ENCODE peak calls at places on chromosomes 5 and 9, in six cellular contexts. U, A, Q, M, V and C are unnamed samples.

GRCh38 chr9:136544549-136545064 is 1.2 kb downstream of the NOTCH1 start:
- DNase-seq in M (no peak), U (peak; percentile 76), A (peak; percentile 71), Q (peak; percentile 80), V (peak; percentile 44), C (no peak)

GRCh38 chr5:57700484-57700883 is 217.9 kb upstream of the ACTBL2 start:
- DNase-seq in Q (peak; percentile 25), M (no peak), A (no peak), U (no peak), V (no peak), C (no peak)

GRCh38 chr5:73448451-73449136 is at the start of gene FOXD1:
- DNase-seq in M (no peak), V (peak; percentile 83), A (no peak), U (peak; percentile 87), Q (peak; percentile 59), C (peak; percentile 44)

GRCh38 chr9:81671880-81672280 is 17.5 kb downstream of the TLE1 start:
- DNase-seq in A (peak; percentile 71), M (no peak), Q (peak; percentile 86), V (no peak), U (no peak), C (peak; percentile 81)

GRCh38 chr5:82493217-82493616 is 215.1 kb upstream of the RPS23 start:
- DNase-seq in Q (no peak), V (peak; percentile 4), U (no peak), A (no peak), M (no peak), C (no peak)

GRCh38 chr5:150562832-150563231 is 54.9 kb downstream of the NDST1 start:
- DNase-seq in M (no peak), U (peak; percentile 84), V (peak; percentile 83), A (no peak), Q (no peak), C (no peak)

GRCh38 chr5:163978897-163979296 is 473.5 kb downstream of the MAT2B start:
- DNase-seq in Q (no peak), U (peak; percentile 51), M (no peak), A (no peak), V (no peak), C (no peak)

GRCh38 chr5:1490360-1490759 is 33.4 kb downstream of the LPCAT1 start:
- DNase-seq in V (no peak), Q (no peak), A (no peak), U (no peak), M (no peak), C (no peak)

GRCh38 chr9:136171009-136171800 is 33.7 kb downstream of the LHX3 start:
- DNase-seq in V (no peak), Q (no peak), U (peak; percentile 66), M (no peak), A (no peak), C (no peak)

GRCh38 chr9:126564128-126564527 is 49.6 kb upstream of the LMX1B start:
- DNase-seq in A (no peak), M (no peak), U (no peak), Q (no peak), V (no peak), C (no peak)

GRCh38 chr5:104353371-104353770 is 790.8 kb upstream of the NUDT12 start:
- DNase-seq in M (no peak), A (no peak), Q (no peak), U (peak; percentile 6), V (peak; percentile 49), C (no peak)

GRCh38 chr5:98428806-98429205 is 344.7 kb upstream of the RGMB start:
- DNase-seq in V (no peak), A (peak; percentile 68), M (no peak), Q (no peak), U (no peak), C (no peak)

GRCh38 chr5:159824188-159825153 is 91.8 kb upstream of the ADRA1B start:
- DNase-seq in Q (no peak), M (no peak), U (no peak), A (no peak), V (peak; percentile 68), C (no peak)

GRCh38 chr5:56914678-56915077 is 5.3 kb downstream of the SETD9 start:
- DNase-seq in U (no peak), A (no peak), M (no peak), V (no peak), Q (no peak), C (no peak)

GRCh38 chr5:400282-401215 is 42.4 kb upstream of the EXOC3 start:
- DNase-seq in M (no peak), A (no peak), U (no peak), V (peak; percentile 55), Q (no peak), C (no peak)

GRCh38 chr5:39447968-39448367 is 23.2 kb upstream of the DAB2 start:
- DNase-seq in V (peak; percentile 96), Q (no peak), A (no peak), U (peak; percentile 5), M (no peak), C (no peak)

GRCh38 chr5:68406767-68407232 is 191.2 kb downstream of the PIK3R1 start:
- DNase-seq in U (peak; percentile 58), A (no peak), Q (no peak), V (peak; percentile 2), M (no peak), C (no peak)

GRCh38 chr9:106921341-106921899 is 58.5 kb downstream of the ZNF462 start:
- DNase-seq in A (no peak), V (no peak), Q (peak; percentile 62), M (no peak), U (no peak), C (peak; percentile 43)

GRCh38 chr5:120697147-120697546 is 233.0 kb downstream of the PRR16 start:
- DNase-seq in V (no peak), A (no peak), M (no peak), Q (no peak), U (no peak), C (no peak)

GRCh38 chr9:7360513-7360912 is 439.1 kb downstream of the DMAC1 start:
- DNase-seq in M (no peak), A (no peak), U (no peak), Q (no peak), V (no peak), C (no peak)

GRCh38 chr9:132507670-132508469 is 74.5 kb upstream of the BARHL1 start:
- DNase-seq in V (peak; percentile 75), M (peak; percentile 42), A (peak; percentile 50), U (peak; percentile 78), Q (peak; percentile 54), C (peak; percentile 14)

GRCh38 chr5:76999451-76999850 is 30.8 kb upstream of the AGGF1 start:
- DNase-seq in A (no peak), V (peak; percentile 38), Q (no peak), U (no peak), M (no peak), C (no peak)

GRCh38 chr9:138022121-138022741 is 144.6 kb downstream of the CACNA1B start:
- DNase-seq in Q (no peak), A (peak; percentile 27), V (peak; percentile 34), M (no peak), U (peak; percentile 59), C (no peak)

GRCh38 chr5:76331139-76331538 is 71.9 kb upstream of the IQGAP2 start:
- DNase-seq in A (no peak), V (no peak), M (no peak), Q (no peak), U (no peak), C (no peak)

GRCh38 chr9:128729766-128730517 is 6.0 kb upstream of the ZDHHC12 start:
- DNase-seq in A (no peak), U (no peak), M (no peak), Q (no peak), V (no peak), C (no peak)

GRCh38 chr9:101628173-101628572 is 33.4 kb upstream of the PPP3R2 start:
- DNase-seq in U (peak; percentile 51), A (no peak), V (peak; percentile 9), Q (no peak), M (no peak), C (no peak)

GRCh38 chr5:91848453-91848852 is 465.3 kb upstream of the ARRDC3 start:
- DNase-seq in M (no peak), U (no peak), V (peak; percentile 96), Q (no peak), A (no peak), C (no peak)

GRCh38 chr5:43839218-43839617 is 236.2 kb downstream of the NNT start:
- DNase-seq in V (peak; percentile 12), M (no peak), U (no peak), A (no peak), Q (no peak), C (no peak)

GRCh38 chr9:126802343-126803059 is 2.3 kb upstream of the ZBTB43 start:
- DNase-seq in A (no peak), U (peak; percentile 47), Q (peak; percentile 3), M (no peak), V (peak; percentile 36), C (no peak)

GRCh38 chr5:139842321-139842720 is 46.7 kb downstream of the PSD2 start:
- DNase-seq in M (no peak), A (no peak), V (no peak), Q (no peak), U (no peak), C (no peak)

GRCh38 chr5:34474573-34475021 is 181.5 kb upstream of the RAI14 start:
- DNase-seq in V (peak; percentile 73), M (no peak), A (no peak), U (peak; percentile 73), Q (no peak), C (no peak)

GRCh38 chr5:138229387-138229786 is 16.3 kb upstream of the CDC23 start:
- DNase-seq in M (no peak), A (no peak), Q (no peak), V (no peak), U (no peak), C (no peak)

GRCh38 chr9:70160672-70161413 is 97.9 kb upstream of the SMC5 start:
- DNase-seq in V (no peak), U (no peak), M (no peak), Q (no peak), A (no peak), C (no peak)